ENCODE peak calls at places on chromosomes 4 and X, in five cellular contexts. One of them, this sample, is unnamed. For H3K9me3, the result is how much of the 10 kb centered on the place peaks cover.

GRCh38 chr4:169996379-169997245 is 29.6 kb downstream of the MFAP3L start:
- DNase-seq in CD4-positive, CD25-positive, alpha-beta regulatory T cell: no peak
- DNase-seq in SJSA1: no peak
- DNase-seq in CD8-positive, alpha-beta T cell: no peak
- DNase-seq in fibroblast of lung: no peak
- DNase-seq in this sample: no peak

GRCh38 chr4:110869114-110869513 is 246.2 kb upstream of the PITX2 start:
- DNase-seq in SJSA1: no peak
- DNase-seq in CD8-positive, alpha-beta T cell: no peak
- DNase-seq in fibroblast of lung: peak
- DNase-seq in CD4-positive, CD25-positive, alpha-beta regulatory T cell: no peak
- DNase-seq in this sample: no peak

GRCh38 chrX:132119283-132119682 is 8.5 kb downstream of the FRMD7 start:
- DNase-seq in fibroblast of lung: no peak
- DNase-seq in CD8-positive, alpha-beta T cell: no peak
- DNase-seq in CD4-positive, CD25-positive, alpha-beta regulatory T cell: no peak
- DNase-seq in SJSA1: no peak
- DNase-seq in this sample: no peak

GRCh38 chr4:10457255-10457801 is at the start of gene ZNF518B:
- DNase-seq in CD8-positive, alpha-beta T cell: peak
- DNase-seq in CD4-positive, CD25-positive, alpha-beta regulatory T cell: peak
- DNase-seq in SJSA1: peak
- DNase-seq in fibroblast of lung: peak
- DNase-seq in this sample: no peak

GRCh38 chr4:68570122-68570507 is 6.0 kb downstream of the UGT2B17 start:
- DNase-seq in CD4-positive, CD25-positive, alpha-beta regulatory T cell: no peak
- DNase-seq in fibroblast of lung: no peak
- DNase-seq in CD8-positive, alpha-beta T cell: no peak
- DNase-seq in SJSA1: no peak
- DNase-seq in this sample: no peak

GRCh38 chrX:48156014-48156413 is 25.6 kb downstream of the SPACA5B start:
- DNase-seq in fibroblast of lung: no peak
- DNase-seq in CD8-positive, alpha-beta T cell: no peak
- DNase-seq in SJSA1: no peak
- DNase-seq in CD4-positive, CD25-positive, alpha-beta regulatory T cell: no peak
- DNase-seq in this sample: no peak

GRCh38 chrX:71616672-71617529 is 1.4 kb downstream of the CXCR3 start:
- DNase-seq in SJSA1: no peak
- DNase-seq in fibroblast of lung: no peak
- DNase-seq in CD8-positive, alpha-beta T cell: no peak
- DNase-seq in CD4-positive, CD25-positive, alpha-beta regulatory T cell: no peak
- DNase-seq in this sample: no peak

GRCh38 chrX:120743266-120743665 is 113.4 kb upstream of the C1GALT1C1 start:
- DNase-seq in SJSA1: no peak
- DNase-seq in CD4-positive, CD25-positive, alpha-beta regulatory T cell: no peak
- DNase-seq in CD8-positive, alpha-beta T cell: no peak
- DNase-seq in fibroblast of lung: no peak
- DNase-seq in this sample: no peak

GRCh38 chr4:142416711-142417275 is 429.3 kb downstream of the INPP4B start:
- DNase-seq in SJSA1: no peak
- DNase-seq in CD8-positive, alpha-beta T cell: no peak
- DNase-seq in CD4-positive, CD25-positive, alpha-beta regulatory T cell: no peak
- DNase-seq in fibroblast of lung: peak
- DNase-seq in this sample: no peak

GRCh38 chr4:140047017-140047640 is 106.9 kb downstream of the MAML3 start:
- DNase-seq in CD4-positive, CD25-positive, alpha-beta regulatory T cell: no peak
- DNase-seq in CD8-positive, alpha-beta T cell: no peak
- DNase-seq in fibroblast of lung: peak
- DNase-seq in SJSA1: no peak
- DNase-seq in this sample: no peak

GRCh38 chrX:10620121-10620699 is at the start of gene MID1:
- DNase-seq in SJSA1: peak
- DNase-seq in CD4-positive, CD25-positive, alpha-beta regulatory T cell: no peak
- DNase-seq in CD8-positive, alpha-beta T cell: no peak
- DNase-seq in fibroblast of lung: peak
- DNase-seq in this sample: no peak

GRCh38 chr4:81485310-81485980 is 13.7 kb upstream of the RASGEF1B start:
- DNase-seq in fibroblast of lung: no peak
- DNase-seq in CD8-positive, alpha-beta T cell: no peak
- DNase-seq in SJSA1: no peak
- DNase-seq in CD4-positive, CD25-positive, alpha-beta regulatory T cell: no peak
- DNase-seq in this sample: no peak

GRCh38 chr4:155822572-155822971 is 43.5 kb downstream of the ASIC5 start:
- DNase-seq in CD4-positive, CD25-positive, alpha-beta regulatory T cell: no peak
- DNase-seq in SJSA1: no peak
- DNase-seq in CD8-positive, alpha-beta T cell: no peak
- DNase-seq in fibroblast of lung: peak
- DNase-seq in this sample: no peak

GRCh38 chr4:6472008-6472386 is 417 bp downstream of the PPP2R2C start:
- DNase-seq in CD8-positive, alpha-beta T cell: no peak
- DNase-seq in fibroblast of lung: no peak
- DNase-seq in SJSA1: peak
- DNase-seq in CD4-positive, CD25-positive, alpha-beta regulatory T cell: no peak
- DNase-seq in this sample: no peak

GRCh38 chr4:138175337-138175794 is 66.8 kb downstream of the SLC7A11 start:
- DNase-seq in fibroblast of lung: peak
- DNase-seq in CD8-positive, alpha-beta T cell: no peak
- DNase-seq in SJSA1: peak
- DNase-seq in CD4-positive, CD25-positive, alpha-beta regulatory T cell: no peak
- DNase-seq in this sample: peak

GRCh38 chr4:163556169-163556568 is 61.7 kb downstream of the TMA16 start:
- DNase-seq in fibroblast of lung: no peak
- DNase-seq in SJSA1: no peak
- DNase-seq in CD8-positive, alpha-beta T cell: no peak
- DNase-seq in CD4-positive, CD25-positive, alpha-beta regulatory T cell: no peak
- DNase-seq in this sample: no peak

GRCh38 chrX:110172215-110172614 is 145.7 kb downstream of the AMMECR1 start:
- DNase-seq in SJSA1: no peak
- DNase-seq in CD8-positive, alpha-beta T cell: no peak
- DNase-seq in fibroblast of lung: no peak
- DNase-seq in CD4-positive, CD25-positive, alpha-beta regulatory T cell: no peak
- DNase-seq in this sample: no peak

GRCh38 chr4:95415346-95415771 is 133.4 kb downstream of the UNC5C start:
- DNase-seq in SJSA1: no peak
- DNase-seq in fibroblast of lung: peak
- DNase-seq in CD8-positive, alpha-beta T cell: no peak
- DNase-seq in CD4-positive, CD25-positive, alpha-beta regulatory T cell: no peak
- DNase-seq in this sample: no peak

GRCh38 chr4:1176398-1177273 is 4.3 kb upstream of the SPON2 start:
- DNase-seq in CD8-positive, alpha-beta T cell: no peak
- DNase-seq in fibroblast of lung: no peak
- DNase-seq in SJSA1: no peak
- DNase-seq in CD4-positive, CD25-positive, alpha-beta regulatory T cell: no peak
- DNase-seq in this sample: no peak

GRCh38 chr4:42519803-42520417 is 122.6 kb downstream of the SHISA3 start:
- DNase-seq in CD4-positive, CD25-positive, alpha-beta regulatory T cell: peak
- DNase-seq in SJSA1: no peak
- DNase-seq in CD8-positive, alpha-beta T cell: peak
- DNase-seq in fibroblast of lung: peak
- DNase-seq in this sample: peak

GRCh38 chr4:184649971-184650855 is 675 bp downstream of the PRIMPOL start:
- DNase-seq in CD4-positive, CD25-positive, alpha-beta regulatory T cell: no peak
- DNase-seq in fibroblast of lung: peak
- DNase-seq in SJSA1: peak
- DNase-seq in CD8-positive, alpha-beta T cell: no peak
- DNase-seq in this sample: no peak

GRCh38 chr4:187128971-187129370 is 405.3 kb upstream of the FAT1 start:
- DNase-seq in fibroblast of lung: peak
- DNase-seq in SJSA1: peak
- DNase-seq in CD8-positive, alpha-beta T cell: no peak
- DNase-seq in CD4-positive, CD25-positive, alpha-beta regulatory T cell: no peak
- DNase-seq in this sample: no peak

GRCh38 chr4:119559044-119559647 is 69.5 kb downstream of the PDE5A start:
- DNase-seq in fibroblast of lung: peak
- DNase-seq in CD4-positive, CD25-positive, alpha-beta regulatory T cell: no peak
- DNase-seq in CD8-positive, alpha-beta T cell: no peak
- DNase-seq in SJSA1: no peak
- DNase-seq in this sample: no peak

GRCh38 chr4:76198411-76199237 is 15.0 kb downstream of the SCARB2 start:
- DNase-seq in fibroblast of lung: peak
- DNase-seq in SJSA1: peak
- DNase-seq in CD8-positive, alpha-beta T cell: no peak
- DNase-seq in CD4-positive, CD25-positive, alpha-beta regulatory T cell: no peak
- DNase-seq in this sample: peak

GRCh38 chrX:136268051-136269048 is 17.1 kb upstream of the MAP7D3 start:
- DNase-seq in CD8-positive, alpha-beta T cell: peak
- DNase-seq in fibroblast of lung: no peak
- DNase-seq in CD4-positive, CD25-positive, alpha-beta regulatory T cell: peak
- DNase-seq in SJSA1: no peak
- DNase-seq in this sample: no peak

GRCh38 chr4:176967586-176967985 is 174.9 kb upstream of the VEGFC start:
- DNase-seq in fibroblast of lung: no peak
- DNase-seq in SJSA1: no peak
- DNase-seq in CD4-positive, CD25-positive, alpha-beta regulatory T cell: no peak
- DNase-seq in CD8-positive, alpha-beta T cell: no peak
- DNase-seq in this sample: no peak

GRCh38 chr4:83285022-83285387 is 407 bp upstream of the COQ2 start:
- DNase-seq in CD8-positive, alpha-beta T cell: no peak
- DNase-seq in CD4-positive, CD25-positive, alpha-beta regulatory T cell: peak
- DNase-seq in SJSA1: no peak
- DNase-seq in fibroblast of lung: peak
- DNase-seq in this sample: no peak

GRCh38 chr4:187108846-187109245 is 385.2 kb upstream of the FAT1 start:
- DNase-seq in SJSA1: no peak
- DNase-seq in fibroblast of lung: peak
- DNase-seq in CD4-positive, CD25-positive, alpha-beta regulatory T cell: no peak
- DNase-seq in CD8-positive, alpha-beta T cell: no peak
- DNase-seq in this sample: no peak

GRCh38 chr4:105145059-105145912 is 1.4 kb upstream of the TET2 start:
- DNase-seq in SJSA1: no peak
- DNase-seq in CD8-positive, alpha-beta T cell: no peak
- DNase-seq in CD4-positive, CD25-positive, alpha-beta regulatory T cell: no peak
- DNase-seq in fibroblast of lung: no peak
- DNase-seq in this sample: no peak

GRCh38 chr4:54571293-54571723 is 86.4 kb upstream of the KIT start:
- DNase-seq in CD8-positive, alpha-beta T cell: no peak
- DNase-seq in SJSA1: no peak
- DNase-seq in fibroblast of lung: peak
- DNase-seq in CD4-positive, CD25-positive, alpha-beta regulatory T cell: no peak
- DNase-seq in this sample: no peak

GRCh38 chr4:93359609-93360008 is 468.9 kb upstream of the ATOH1 start:
- DNase-seq in SJSA1: no peak
- DNase-seq in CD4-positive, CD25-positive, alpha-beta regulatory T cell: no peak
- DNase-seq in fibroblast of lung: no peak
- DNase-seq in CD8-positive, alpha-beta T cell: no peak
- DNase-seq in this sample: no peak

GRCh38 chr4:92307886-92308285 is 4.1 kb downstream of the GRID2 start:
- DNase-seq in SJSA1: no peak
- DNase-seq in fibroblast of lung: no peak
- DNase-seq in CD8-positive, alpha-beta T cell: no peak
- DNase-seq in CD4-positive, CD25-positive, alpha-beta regulatory T cell: no peak
- DNase-seq in this sample: no peak

GRCh38 chr4:113050837-113051236 is 1.4 kb downstream of the ANK2 start:
- DNase-seq in CD4-positive, CD25-positive, alpha-beta regulatory T cell: no peak
- DNase-seq in SJSA1: no peak
- DNase-seq in fibroblast of lung: no peak
- DNase-seq in CD8-positive, alpha-beta T cell: no peak
- DNase-seq in this sample: no peak
- H3K4me3 ChIP-seq in CD4-positive, CD25-positive, alpha-beta regulatory T cell: no peak
- H3K4me3 ChIP-seq in SJSA1: no peak
- H3K4me3 ChIP-seq in fibroblast of lung: no peak
- H3K4me3 ChIP-seq in CD8-positive, alpha-beta T cell: no peak
- H3K4me3 ChIP-seq in this sample: no peak

GRCh38 chr4:32203340-32203739 is 1483.2 kb downstream of the PCDH7 start:
- DNase-seq in CD4-positive, CD25-positive, alpha-beta regulatory T cell: no peak
- DNase-seq in SJSA1: no peak
- DNase-seq in fibroblast of lung: no peak
- DNase-seq in CD8-positive, alpha-beta T cell: no peak
- DNase-seq in this sample: no peak

GRCh38 chr4:32207456-32207855 is 1487.3 kb downstream of the PCDH7 start:
- DNase-seq in fibroblast of lung: peak
- DNase-seq in SJSA1: no peak
- DNase-seq in CD8-positive, alpha-beta T cell: no peak
- DNase-seq in CD4-positive, CD25-positive, alpha-beta regulatory T cell: no peak
- DNase-seq in this sample: no peak

GRCh38 chr4:32206756-32207155 is 1486.6 kb downstream of the PCDH7 start:
- DNase-seq in SJSA1: no peak
- DNase-seq in CD4-positive, CD25-positive, alpha-beta regulatory T cell: no peak
- DNase-seq in CD8-positive, alpha-beta T cell: no peak
- DNase-seq in fibroblast of lung: no peak
- DNase-seq in this sample: no peak
- H3K9me3 ChIP-seq in SJSA1: under half
- H3K9me3 ChIP-seq in CD4-positive, CD25-positive, alpha-beta regulatory T cell: under half
- H3K9me3 ChIP-seq in CD8-positive, alpha-beta T cell: under half
- H3K9me3 ChIP-seq in fibroblast of lung: under half
- H3K9me3 ChIP-seq in this sample: under half

DNA sequence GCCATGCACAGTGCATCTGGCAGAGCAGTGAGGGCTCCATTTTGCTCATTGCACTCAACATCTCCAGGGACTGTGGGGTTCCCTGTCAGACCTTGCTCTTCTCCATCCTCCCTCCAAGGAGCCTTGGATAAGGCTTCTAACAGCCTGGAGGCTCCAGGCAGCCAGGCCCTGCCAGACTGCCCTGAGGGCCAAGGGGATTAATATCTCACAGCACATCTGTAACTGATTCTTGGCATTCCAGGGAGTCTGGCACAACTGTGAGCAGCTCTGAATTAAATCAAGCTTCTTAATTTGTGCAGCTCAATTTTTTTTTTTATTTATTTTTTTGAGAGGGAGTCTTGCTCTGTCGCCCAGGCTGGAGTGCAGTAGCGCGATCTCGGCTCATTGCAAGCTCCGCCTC is 224.5 kb upstream of the PGRMC2 start:
- DNase-seq in CD4-positive, CD25-positive, alpha-beta regulatory T cell: no peak
- DNase-seq in fibroblast of lung: no peak
- DNase-seq in CD8-positive, alpha-beta T cell: no peak
- DNase-seq in SJSA1: no peak
- DNase-seq in this sample: no peak
- H3K27ac ChIP-seq in CD4-positive, CD25-positive, alpha-beta regulatory T cell: no peak
- H3K27ac ChIP-seq in fibroblast of lung: no peak
- H3K27ac ChIP-seq in CD8-positive, alpha-beta T cell: no peak
- H3K27ac ChIP-seq in SJSA1: no peak
- H3K27ac ChIP-seq in this sample: no peak

DNA sequence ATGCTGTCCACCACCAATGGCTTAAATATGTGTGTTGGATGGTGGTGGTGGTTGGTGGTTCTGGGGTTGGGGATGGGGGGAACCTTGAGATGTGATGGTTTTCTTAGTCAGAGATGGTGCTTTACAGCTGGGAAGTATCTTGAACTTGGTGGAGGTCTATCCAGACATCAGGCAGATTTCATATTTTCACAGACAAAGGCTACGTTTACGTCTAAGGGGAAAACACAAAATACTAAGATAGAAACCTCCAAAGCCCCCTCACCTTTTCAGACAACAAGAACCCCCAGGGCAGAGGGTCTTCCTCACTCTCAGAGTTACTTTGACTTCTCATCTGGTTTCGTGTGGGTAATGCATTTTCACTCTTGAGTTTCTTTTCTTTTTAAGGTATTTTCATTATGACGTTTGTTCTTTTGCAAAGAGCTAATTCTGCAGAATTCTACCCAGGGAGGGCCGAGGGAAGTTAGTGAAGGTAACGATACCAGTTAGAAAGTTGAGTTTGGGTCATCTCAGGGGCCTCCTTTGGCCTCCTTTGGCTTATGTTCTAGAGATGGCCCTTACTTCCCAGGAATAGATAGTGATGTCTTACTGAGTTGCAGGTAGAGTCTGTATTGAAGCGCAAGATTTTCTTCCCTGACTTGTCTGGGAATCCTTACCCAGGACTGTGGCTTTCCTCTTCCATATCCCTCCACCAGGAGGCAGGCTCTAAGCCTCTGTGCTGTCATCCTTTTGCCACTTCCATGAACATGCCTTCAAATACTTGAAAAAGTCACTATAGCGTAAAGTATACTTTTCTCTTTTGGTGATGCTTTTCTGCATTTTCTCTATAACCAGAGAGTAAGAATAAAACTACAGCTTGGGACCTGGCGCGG is 31.9 kb downstream of the RHOH start:
- DNase-seq in SJSA1: no peak
- DNase-seq in CD8-positive, alpha-beta T cell: no peak
- DNase-seq in CD4-positive, CD25-positive, alpha-beta regulatory T cell: no peak
- DNase-seq in fibroblast of lung: no peak
- DNase-seq in this sample: no peak
- H3K4me3 ChIP-seq in SJSA1: no peak
- H3K4me3 ChIP-seq in CD8-positive, alpha-beta T cell: peak
- H3K4me3 ChIP-seq in CD4-positive, CD25-positive, alpha-beta regulatory T cell: peak
- H3K4me3 ChIP-seq in fibroblast of lung: no peak
- H3K4me3 ChIP-seq in this sample: no peak